ENCODE peak calls at places on chromosomes 4 and X, in nine cellular contexts. W is fibroblast of pulmonary artery; I is RWPE1; D is mucosa of descending colon; P is CD4-positive, alpha-beta T cell; H is AG04449; J is gastrocnemius medialis; Q is Calu3; L is endothelial cell. M is an unnamed sample.

GRCh38 chr4:120443111-120443510 is 376.5 kb upstream of the MAD2L1 start:
- DNase-seq in H (peak), W (peak), D (no peak), Q (no peak), P (no peak), L (no peak), J (no peak), I (no peak), M (no peak)

GRCh38 chr4:95165926-95166524 is 382.7 kb downstream of the UNC5C start:
- DNase-seq in D (no peak), L (peak), Q (peak), P (no peak), H (peak), W (peak), I (peak), J (no peak), M (no peak)

GRCh38 chrX:120450163-120450562 is 18.9 kb downstream of the LAMP2 start:
- DNase-seq in P (no peak), D (no peak), J (no peak), W (no peak), H (no peak), Q (peak), L (no peak), I (no peak), M (no peak)

GRCh38 chrX:40108084-40108958 is 10.6 kb upstream of the BCOR start:
- DNase-seq in P (no peak), D (peak), J (peak), Q (peak), I (no peak), H (no peak), W (no peak), L (no peak), M (peak)

GRCh38 chrX:110987292-110987691 is 108.7 kb upstream of the PAK3 start:
- DNase-seq in L (peak), W (no peak), Q (no peak), H (no peak), I (no peak), D (no peak), P (no peak), J (no peak), M (no peak)

GRCh38 chr4:186948361-186949291 is 225.0 kb upstream of the FAT1 start:
- DNase-seq in H (no peak), D (no peak), P (no peak), J (no peak), W (peak), L (peak), Q (no peak), I (no peak), M (no peak)

GRCh38 chrX:141642979-141643378 is 53.5 kb downstream of the SPANXA2 start:
- DNase-seq in Q (no peak), L (no peak), D (no peak), H (no peak), W (peak), P (no peak), I (no peak), J (no peak), M (no peak)

GRCh38 chr4:105280338-105280809 is 133.7 kb downstream of the TET2 start:
- DNase-seq in P (no peak), W (peak), I (peak), L (no peak), J (no peak), H (peak), D (no peak), Q (no peak), M (no peak)

GRCh38 chr4:145299380-145300076 is 119.1 kb upstream of the OTUD4 start:
- DNase-seq in J (no peak), L (no peak), I (peak), W (peak), H (peak), P (no peak), D (no peak), Q (no peak), M (no peak)

GRCh38 chr4:185425600-185426352 is at the start of gene UFSP2:
- DNase-seq in I (peak), P (peak), Q (peak), J (peak), D (peak), H (peak), L (peak), W (peak), M (peak)

GRCh38 chr4:136900706-136901105 is 631.6 kb downstream of the PCDH18 start:
- DNase-seq in L (no peak), I (no peak), Q (no peak), J (no peak), W (peak), P (no peak), H (no peak), D (no peak), M (no peak)

GRCh38 chrX:12245650-12246645 is 107.7 kb downstream of the FRMPD4 start:
- DNase-seq in L (no peak), J (no peak), D (no peak), I (no peak), W (peak), Q (no peak), P (no peak), H (peak), M (no peak)

GRCh38 chr4:88600129-88600849 is 8.0 kb downstream of the HERC3 start:
- DNase-seq in H (peak), W (peak), P (no peak), I (no peak), D (no peak), L (no peak), Q (no peak), J (no peak), M (no peak)

GRCh38 chr4:7506119-7506518 is 71.4 kb upstream of the PSAPL1 start:
- DNase-seq in J (no peak), P (no peak), Q (no peak), D (no peak), H (no peak), W (no peak), I (no peak), L (no peak), M (no peak)

GRCh38 chr4:115418997-115419396 is 305.6 kb upstream of the NDST4 start:
- DNase-seq in H (no peak), D (no peak), Q (no peak), W (no peak), L (no peak), P (no peak), I (no peak), J (no peak), M (no peak)

GRCh38 chr4:25238052-25238451 is 4.2 kb downstream of the PI4K2B start:
- DNase-seq in L (no peak), W (no peak), D (no peak), Q (no peak), H (no peak), P (no peak), I (no peak), J (no peak), M (no peak)

GRCh38 chrX:130834830-130835229 is 68.2 kb downstream of the ENOX2 start:
- DNase-seq in Q (no peak), P (no peak), I (no peak), H (no peak), D (no peak), L (no peak), W (no peak), J (no peak), M (no peak)

GRCh38 chrX:1661922-1662221 is 47.0 kb downstream of the ASMT start:
- DNase-seq in W (no peak), J (no peak), L (no peak), P (no peak), Q (no peak), I (no peak), H (no peak), D (no peak), M (no peak)

GRCh38 chr4:21991050-21991449 is 42.5 kb upstream of the KCNIP4 start:
- DNase-seq in I (no peak), L (no peak), Q (no peak), W (peak), P (no peak), H (no peak), J (no peak), D (no peak), M (no peak)

GRCh38 chr4:73600917-73601316 is 19.3 kb downstream of the RASSF6 start:
- DNase-seq in I (no peak), P (no peak), H (no peak), L (no peak), W (peak), J (no peak), D (no peak), Q (no peak), M (no peak)

GRCh38 chrX:2397648-2398340 is 103.0 kb downstream of the DHRSX start:
- DNase-seq in H (no peak), W (peak), L (no peak), J (no peak), I (peak), Q (no peak), P (no peak), D (no peak), M (no peak)

GRCh38 chr4:663438-664428 is 10.3 kb downstream of the ATP5ME start:
- DNase-seq in P (peak), J (peak), I (no peak), Q (no peak), H (no peak), D (peak), L (peak), W (no peak), M (peak)

GRCh38 chrX:276588-277171 is 4.5 kb upstream of the PLCXD1 start:
- DNase-seq in L (peak), P (no peak), J (no peak), W (peak), I (peak), Q (peak), D (peak), H (no peak), M (no peak)

GRCh38 chr4:174461438-174462106 is 60.7 kb downstream of the HPGD start:
- DNase-seq in D (no peak), H (no peak), W (peak), L (no peak), I (no peak), J (no peak), Q (no peak), P (no peak), M (no peak)

GRCh38 chr4:79576480-79576803 is 168.4 kb upstream of the GK2 start:
- DNase-seq in H (no peak), W (peak), L (peak), P (no peak), J (no peak), I (peak), Q (peak), D (no peak), M (peak)

GRCh38 chrX:151151668-151152267 is 24.6 kb upstream of the GPR50 start:
- DNase-seq in I (peak), P (no peak), H (no peak), J (peak), Q (peak), W (peak), L (no peak), D (no peak), M (no peak)

GRCh38 chr4:141905751-141906150 is 269.4 kb downstream of the IL15 start:
- DNase-seq in W (peak), H (peak), J (no peak), I (no peak), D (no peak), L (no peak), Q (no peak), P (no peak), M (no peak)

GRCh38 chr4:89299153-89299789 is 8.3 kb downstream of the GPRIN3 start:
- DNase-seq in I (no peak), Q (peak), H (no peak), P (no peak), W (no peak), J (no peak), D (no peak), L (no peak), M (no peak)

GRCh38 chrX:143319526-143319925 is 197.7 kb downstream of the SPANXN3 start:
- DNase-seq in J (no peak), H (no peak), I (no peak), W (no peak), D (no peak), Q (no peak), P (no peak), L (no peak), M (no peak)

GRCh38 chr4:7539659-7540058 is 104.9 kb upstream of the PSAPL1 start:
- DNase-seq in W (no peak), D (peak), H (no peak), J (no peak), Q (peak), L (no peak), I (peak), P (peak), M (no peak)

GRCh38 chr4:168451331-168451730 is 29.0 kb downstream of the DDX60L start:
- DNase-seq in J (no peak), W (no peak), I (no peak), Q (no peak), H (no peak), D (no peak), P (no peak), L (no peak), M (no peak)

GRCh38 chr4:39686997-39687396 is 10.9 kb upstream of the UBE2K start:
- DNase-seq in P (no peak), L (no peak), I (no peak), D (no peak), H (no peak), Q (no peak), J (no peak), W (no peak), M (no peak)

GRCh38 chr4:152479428-152480026 is 56.4 kb downstream of the FBXW7 start:
- DNase-seq in D (no peak), W (peak), Q (no peak), I (peak), L (no peak), H (no peak), J (no peak), P (no peak), M (no peak)

GRCh38 chr4:118883861-118884260 is 4.8 kb upstream of the SYNPO2 start:
- DNase-seq in W (no peak), L (no peak), J (no peak), I (no peak), Q (no peak), P (no peak), H (no peak), D (no peak), M (no peak)
- TF ChIP-seq CTCF in W (peak), L (no peak), J (no peak), I (no peak), Q (no peak), P (no peak), H (peak), D (no peak), M (no peak)

DNA sequence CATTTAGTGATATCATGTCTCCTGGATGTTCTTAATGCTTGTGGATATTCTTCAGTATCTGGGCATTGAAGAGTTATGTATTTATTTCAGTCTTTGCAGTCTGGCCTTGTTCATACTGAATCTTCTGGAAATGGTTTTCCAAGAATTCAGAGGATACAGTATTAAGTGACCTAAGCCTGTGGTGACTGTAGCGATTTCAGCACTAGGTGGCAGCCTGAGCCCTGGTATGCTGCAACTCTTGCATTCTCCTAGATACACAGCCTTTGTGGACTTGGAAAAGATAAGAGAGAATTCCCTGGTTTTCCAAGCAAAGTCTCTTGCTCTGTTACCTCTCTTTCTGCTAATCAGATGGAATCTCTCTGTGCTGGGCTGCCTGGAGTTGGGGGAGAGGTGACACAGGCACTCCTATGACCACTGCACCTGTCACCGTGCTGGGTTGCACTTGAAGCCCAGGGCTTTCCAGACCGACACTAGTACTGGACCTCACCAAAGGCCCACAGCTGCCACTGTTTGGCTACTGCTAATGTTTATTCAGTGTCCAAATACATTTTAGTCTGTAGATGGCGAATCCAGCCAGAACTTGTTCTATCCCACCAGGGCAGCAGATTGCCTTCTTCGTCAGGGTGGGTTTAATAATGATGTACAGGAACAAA is 19.3 kb upstream of the SPIN2A start:
- DNase-seq in H (no peak), W (peak), Q (peak), L (peak), D (no peak), I (no peak), P (no peak), J (no peak), M (no peak)
- TF ChIP-seq CTCF in H (peak), W (peak), Q (no peak), L (peak), D (no peak), I (peak), P (no peak), J (no peak), M (peak)

DNA sequence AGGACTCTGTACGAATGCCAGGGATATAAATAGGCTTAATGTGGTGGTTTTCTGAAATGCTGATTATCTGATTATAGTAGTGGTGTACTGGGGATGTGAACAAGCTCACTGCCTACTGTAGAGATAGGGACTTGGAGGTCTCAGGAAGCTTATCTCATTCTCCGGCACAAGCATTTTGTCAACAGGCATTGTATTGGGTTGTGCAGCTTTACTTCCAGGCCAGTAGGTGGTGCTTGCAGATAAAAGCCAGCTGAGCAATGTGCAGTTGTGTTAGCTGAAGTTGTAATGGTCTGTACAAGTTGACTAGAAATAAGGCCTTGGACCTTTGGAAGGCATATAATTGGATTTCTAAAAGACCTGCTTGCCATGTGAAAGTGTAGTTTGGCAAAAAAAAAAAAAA is 49.5 kb upstream of the TMLHE start:
- DNase-seq in P (no peak), L (no peak), I (no peak), W (peak), H (no peak), Q (peak), J (no peak), D (no peak), M (no peak)
- TF ChIP-seq CTCF in P (no peak), L (peak), I (no peak), W (peak), H (no peak), Q (peak), J (no peak), D (no peak), M (no peak)

DNA sequence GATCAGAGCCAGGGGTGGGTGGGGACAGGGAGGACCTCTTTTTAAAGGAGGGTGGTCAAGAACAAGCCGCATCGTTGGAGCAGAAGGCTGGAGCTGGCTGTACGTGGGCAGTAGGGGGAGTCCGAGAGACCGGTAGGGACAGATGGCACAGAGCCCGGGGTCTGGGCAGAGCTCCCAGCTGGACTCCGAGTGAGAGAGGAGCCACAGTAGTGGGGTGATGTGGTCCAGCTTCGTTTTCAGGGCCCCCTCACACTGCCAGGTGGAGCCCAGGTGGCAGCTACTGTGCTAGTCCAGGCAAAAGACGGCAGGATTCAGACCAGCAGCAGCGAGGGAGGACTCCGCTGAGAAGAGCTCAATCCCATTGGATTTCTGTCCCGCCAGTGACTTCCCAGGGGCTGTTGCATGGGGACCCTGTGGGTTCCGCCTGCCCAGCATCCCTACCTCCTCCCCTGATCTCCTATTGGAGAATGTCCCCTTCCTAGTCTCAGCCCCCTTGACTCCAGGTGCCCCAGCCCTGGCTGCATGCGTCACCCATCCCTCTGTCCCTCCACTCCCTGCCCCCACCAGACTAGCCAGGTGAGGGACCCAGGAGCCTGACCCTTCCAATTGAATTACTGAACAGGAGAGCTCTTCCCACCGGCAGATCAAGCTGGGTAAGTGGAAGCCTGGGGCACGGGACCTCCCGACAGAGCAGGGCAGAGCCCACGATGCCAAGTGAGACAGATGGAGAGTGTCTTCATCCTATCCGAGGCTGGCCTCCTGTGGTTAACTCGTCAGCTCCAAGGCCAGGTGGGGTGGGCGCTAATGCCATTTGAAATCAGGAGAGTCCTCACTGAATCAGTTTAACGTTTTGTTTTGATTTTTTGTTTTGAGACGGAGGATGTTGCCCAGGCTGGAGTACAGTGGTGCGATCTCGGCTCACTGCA is 2.9 kb downstream of the ARHGAP4 start:
- DNase-seq in W (peak), D (peak), J (peak), H (no peak), I (no peak), L (no peak), Q (peak), P (no peak), M (no peak)
- TF ChIP-seq CTCF in W (peak), D (no peak), J (peak), H (peak), I (peak), L (no peak), Q (peak), P (no peak), M (peak)

DNA sequence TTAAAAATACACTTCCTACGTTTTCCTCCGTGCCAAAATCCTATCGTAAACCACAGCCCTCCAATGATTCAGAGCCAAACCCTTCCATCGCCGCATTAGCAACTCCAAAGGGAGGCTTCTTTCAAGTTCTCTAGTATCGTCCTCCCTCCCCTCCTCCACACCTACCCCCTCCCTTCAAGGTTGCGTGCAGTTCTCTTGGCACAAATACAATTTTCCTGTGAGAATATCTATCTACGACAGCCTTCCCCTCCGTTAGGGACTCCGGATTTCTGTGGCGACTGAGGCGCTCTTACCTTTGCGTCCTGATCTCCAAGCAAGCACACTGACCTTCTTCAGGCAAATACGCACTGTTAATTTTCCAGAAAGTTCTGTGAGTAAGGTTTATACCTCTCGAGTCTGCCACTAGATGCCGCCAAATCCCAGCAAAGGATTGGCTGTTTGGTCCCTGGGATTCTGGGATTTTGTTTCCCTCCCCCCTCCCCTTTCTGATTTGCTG is 1.2 kb upstream of the MORF4L2 start:
- DNase-seq in P (peak), Q (peak), W (peak), J (peak), D (no peak), I (peak), L (peak), H (no peak), M (peak)
- TF ChIP-seq CTCF in P (peak), Q (peak), W (peak), J (peak), D (no peak), I (peak), L (peak), H (peak), M (peak)

GRCh38 chr4:150593996-150594395 is 12.0 kb downstream of the MAB21L2 start:
- DNase-seq in I (no peak), J (no peak), L (no peak), Q (no peak), P (no peak), H (no peak), W (peak), D (no peak), M (no peak)
- TF ChIP-seq CTCF in I (peak), J (no peak), L (no peak), Q (no peak), P (no peak), H (peak), W (peak), D (no peak), M (no peak)

DNA sequence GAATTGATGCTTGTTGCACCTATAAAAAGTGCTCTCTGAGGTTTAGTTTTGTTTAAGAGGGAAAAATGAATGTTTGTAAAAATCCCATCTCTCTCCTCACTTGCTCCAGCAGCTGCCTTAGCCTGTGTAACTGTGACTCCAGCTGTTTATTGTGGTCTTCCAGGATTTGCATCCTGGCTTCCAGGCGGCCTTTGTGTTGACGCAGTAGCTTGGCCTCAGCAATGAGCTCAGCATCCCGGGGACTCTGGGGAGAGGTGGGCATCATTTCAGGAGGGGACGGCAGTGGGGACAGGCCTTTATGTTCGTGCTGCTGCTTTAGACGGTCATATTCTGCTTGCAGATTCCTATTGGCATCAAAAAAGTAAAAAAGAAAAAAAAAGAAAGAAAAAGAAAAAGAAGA is 75.3 kb upstream of the FTHL17 start:
- DNase-seq in J (no peak), W (no peak), Q (no peak), D (no peak), P (no peak), I (no peak), L (no peak), H (no peak), M (no peak)
- TF ChIP-seq CTCF in J (no peak), W (no peak), Q (no peak), D (no peak), P (no peak), I (no peak), L (no peak), H (no peak), M (no peak)